ENCODE peak calls at places on chromosome 14, in four cellular contexts. One of them, this sample, is unnamed. For H3K4me1, the result is how much of the 10 kb centered on the place peaks cover.

GRCh38 chr14:52878946-52879345 is 71.9 kb downstream of the FERMT2 start:
- DNase-seq in lung: no peak
- DNase-seq in SK-N-SH: no peak
- DNase-seq in vagina: no peak
- DNase-seq in this sample: no peak

GRCh38 chr14:66610154-66610563 is 102.2 kb downstream of the GPHN start:
- DNase-seq in lung: no peak
- DNase-seq in SK-N-SH: no peak
- DNase-seq in vagina: no peak
- DNase-seq in this sample: peak

GRCh38 chr14:49944501-49944900 is 51.6 kb downstream of the ARF6 start:
- DNase-seq in lung: no peak
- DNase-seq in SK-N-SH: no peak
- DNase-seq in vagina: no peak
- DNase-seq in this sample: no peak

GRCh38 chr14:37623552-37623951 is 28.1 kb downstream of the TTC6 start:
- DNase-seq in lung: no peak
- DNase-seq in SK-N-SH: no peak
- DNase-seq in vagina: no peak
- DNase-seq in this sample: no peak

GRCh38 chr14:28375295-28375694 is 391.3 kb upstream of the FOXG1 start:
- DNase-seq in lung: no peak
- DNase-seq in SK-N-SH: peak
- DNase-seq in vagina: no peak
- DNase-seq in this sample: no peak

GRCh38 chr14:34199585-34199984 is 248.7 kb upstream of the EGLN3 start:
- DNase-seq in lung: no peak
- DNase-seq in SK-N-SH: no peak
- DNase-seq in vagina: no peak
- DNase-seq in this sample: no peak

GRCh38 chr14:74609721-74610120 is 2.3 kb downstream of the LTBP2 start:
- DNase-seq in lung: no peak
- DNase-seq in SK-N-SH: no peak
- DNase-seq in vagina: no peak
- DNase-seq in this sample: no peak

GRCh38 chr14:41785696-41786095 is 179.0 kb downstream of the LRFN5 start:
- DNase-seq in lung: no peak
- DNase-seq in SK-N-SH: no peak
- DNase-seq in vagina: no peak
- DNase-seq in this sample: no peak

GRCh38 chr14:100476012-100476822 is 111.0 kb downstream of the BEGAIN start:
- DNase-seq in lung: no peak
- DNase-seq in SK-N-SH: no peak
- DNase-seq in vagina: no peak
- DNase-seq in this sample: no peak

GRCh38 chr14:54106802-54107377 is 150.3 kb upstream of the BMP4 start:
- DNase-seq in lung: no peak
- DNase-seq in SK-N-SH: no peak
- DNase-seq in vagina: no peak
- DNase-seq in this sample: no peak

GRCh38 chr14:74380172-74380571 is 31.9 kb downstream of the VRTN start:
- DNase-seq in lung: no peak
- DNase-seq in SK-N-SH: no peak
- DNase-seq in vagina: no peak
- DNase-seq in this sample: no peak

GRCh38 chr14:102277874-102278630 is 26.9 kb downstream of the MOK start:
- DNase-seq in lung: no peak
- DNase-seq in SK-N-SH: no peak
- DNase-seq in vagina: no peak
- DNase-seq in this sample: no peak

GRCh38 chr14:102362084-102362483 is 606 bp downstream of the CINP start:
- DNase-seq in lung: no peak
- DNase-seq in SK-N-SH: peak
- DNase-seq in vagina: no peak
- DNase-seq in this sample: peak

GRCh38 chr14:52018252-52018651 is 28.9 kb downstream of the RTRAF start:
- DNase-seq in lung: no peak
- DNase-seq in SK-N-SH: no peak
- DNase-seq in vagina: no peak
- DNase-seq in this sample: no peak

GRCh38 chr14:72630374-72630773 is 263.5 kb downstream of the DPF3 start:
- DNase-seq in lung: no peak
- DNase-seq in SK-N-SH: no peak
- DNase-seq in vagina: peak
- DNase-seq in this sample: no peak

GRCh38 chr14:83473846-83474245 is 1940.2 kb upstream of the SEL1L start:
- DNase-seq in lung: no peak
- DNase-seq in SK-N-SH: no peak
- DNase-seq in vagina: no peak
- DNase-seq in this sample: no peak

GRCh38 chr14:56119221-56119967 is 1.2 kb downstream of the PELI2 start:
- DNase-seq in lung: peak
- DNase-seq in SK-N-SH: peak
- DNase-seq in vagina: no peak
- DNase-seq in this sample: peak

GRCh38 chr14:34363733-34364134 is 98.3 kb downstream of the SPTSSA start:
- DNase-seq in lung: no peak
- DNase-seq in SK-N-SH: no peak
- DNase-seq in vagina: no peak
- DNase-seq in this sample: no peak

GRCh38 chr14:31950760-31951637 is 126.1 kb upstream of the ARHGAP5 start:
- DNase-seq in lung: no peak
- DNase-seq in SK-N-SH: peak
- DNase-seq in vagina: no peak
- DNase-seq in this sample: no peak

GRCh38 chr14:26538176-26538575 is 59.7 kb downstream of the NOVA1 start:
- DNase-seq in lung: no peak
- DNase-seq in SK-N-SH: no peak
- DNase-seq in vagina: no peak
- DNase-seq in this sample: no peak

GRCh38 chr14:23061995-23062394 is 4.7 kb upstream of the CDH24 start:
- DNase-seq in lung: peak
- DNase-seq in SK-N-SH: no peak
- DNase-seq in vagina: no peak
- DNase-seq in this sample: no peak

GRCh38 chr14:22753586-22753985 is 12.9 kb upstream of the OXA1L start:
- DNase-seq in lung: no peak
- DNase-seq in SK-N-SH: no peak
- DNase-seq in vagina: no peak
- DNase-seq in this sample: no peak

GRCh38 chr14:34023824-34024767 is 73.2 kb upstream of the EGLN3 start:
- DNase-seq in lung: no peak
- DNase-seq in SK-N-SH: peak
- DNase-seq in vagina: no peak
- DNase-seq in this sample: no peak

GRCh38 chr14:63881926-63882325 is 29.1 kb downstream of the SYNE2 start:
- DNase-seq in lung: no peak
- DNase-seq in SK-N-SH: no peak
- DNase-seq in vagina: no peak
- DNase-seq in this sample: no peak
- H3K27ac ChIP-seq in lung: no peak
- H3K27ac ChIP-seq in SK-N-SH: no peak
- H3K27ac ChIP-seq in vagina: no peak
- H3K27ac ChIP-seq in this sample: no peak

DNA sequence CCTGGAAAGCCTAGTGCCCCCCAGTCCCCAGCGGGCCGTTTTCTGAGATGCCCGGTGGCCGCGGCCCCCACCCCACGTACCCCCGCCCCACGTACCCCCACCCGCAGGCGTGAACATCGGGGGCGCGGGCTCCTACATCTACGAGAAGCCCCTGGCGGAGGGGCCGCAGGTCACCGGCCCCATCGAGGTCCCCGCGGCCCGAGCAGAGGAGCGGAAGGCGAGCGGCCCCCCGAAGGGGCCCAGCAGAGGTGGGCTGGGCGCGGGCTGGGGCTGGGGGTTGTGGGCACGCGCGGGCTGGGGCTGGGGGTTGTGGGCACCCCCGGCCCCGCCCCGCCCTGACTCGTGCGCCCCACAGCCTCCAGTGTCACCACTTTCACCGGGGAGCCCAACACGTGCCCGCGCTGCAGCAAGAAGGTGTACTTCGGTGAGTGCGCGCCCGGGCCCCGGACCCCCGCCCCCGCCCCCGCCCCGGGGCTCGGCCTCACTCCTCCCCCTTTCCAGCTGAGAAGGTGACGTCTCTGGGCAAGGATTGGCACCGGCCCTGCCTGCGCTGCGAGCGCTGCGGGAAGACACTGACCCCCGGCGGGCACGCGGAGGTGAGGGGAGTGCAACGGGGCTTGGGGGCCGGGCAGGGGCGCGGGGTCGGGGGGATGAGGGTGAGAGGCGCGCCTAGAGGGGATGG is 4.1 kb downstream of the CRIP2 start:
- DNase-seq in lung: no peak
- DNase-seq in SK-N-SH: no peak
- DNase-seq in vagina: no peak
- DNase-seq in this sample: peak
- H3K4me1 ChIP-seq in lung: under half
- H3K4me1 ChIP-seq in SK-N-SH: half or more
- H3K4me1 ChIP-seq in vagina: half or more
- H3K4me1 ChIP-seq in this sample: half or more

GRCh38 chr14:103372017-103372416 is 13.2 kb upstream of the MARK3 start:
- DNase-seq in lung: no peak
- DNase-seq in SK-N-SH: no peak
- DNase-seq in vagina: no peak
- DNase-seq in this sample: no peak
- H3K27ac ChIP-seq in lung: no peak
- H3K27ac ChIP-seq in SK-N-SH: no peak
- H3K27ac ChIP-seq in vagina: no peak
- H3K27ac ChIP-seq in this sample: no peak

GRCh38 chr14:95341115-95341514 is 21.4 kb upstream of the CLMN start:
- DNase-seq in lung: no peak
- DNase-seq in SK-N-SH: no peak
- DNase-seq in vagina: no peak
- DNase-seq in this sample: no peak
- H3K4me1 ChIP-seq in lung: under half
- H3K4me1 ChIP-seq in SK-N-SH: under half
- H3K4me1 ChIP-seq in vagina: under half
- H3K4me1 ChIP-seq in this sample: under half

GRCh38 chr14:93132472-93133065 is 16.8 kb upstream of the ITPK1 start:
- DNase-seq in lung: no peak
- DNase-seq in SK-N-SH: peak
- DNase-seq in vagina: no peak
- DNase-seq in this sample: no peak
- H3K27ac ChIP-seq in lung: no peak
- H3K27ac ChIP-seq in SK-N-SH: no peak
- H3K27ac ChIP-seq in vagina: peak
- H3K27ac ChIP-seq in this sample: no peak

GRCh38 chr14:64760916-64761315 is 56.7 kb downstream of the PLEKHG3 start:
- DNase-seq in lung: no peak
- DNase-seq in SK-N-SH: no peak
- DNase-seq in vagina: no peak
- DNase-seq in this sample: no peak
- H3K4me1 ChIP-seq in lung: under half
- H3K4me1 ChIP-seq in SK-N-SH: half or more
- H3K4me1 ChIP-seq in vagina: half or more
- H3K4me1 ChIP-seq in this sample: half or more